ENCODE peak calls at places on chromosomes 2 and 18, in ten cellular contexts. One of them, this sample, is unnamed.

GRCh38 chr2:63058149-63058741 is 7.6 kb downstream of the OTX1 start:
- DNase-seq in GM20000: peak
- DNase-seq in activated T-helper 1 cell treated with Interleukin-2 at 50 U/mL for 16 hours: no peak
- DNase-seq in effector CD4-positive, alpha-beta T cell: no peak
- DNase-seq in effector memory CD8-positive, alpha-beta T cell: no peak
- DNase-seq in GM03348: peak
- DNase-seq in heart left ventricle: no peak
- DNase-seq in anterior cingulate cortex: no peak
- DNase-seq in DMS153: no peak
- DNase-seq in amniotic epithelial cell: no peak
- DNase-seq in this sample: peak

GRCh38 chr2:233656443-233656842 is 15.3 kb upstream of the UGT1A9 start:
- DNase-seq in GM20000: no peak
- DNase-seq in activated T-helper 1 cell treated with Interleukin-2 at 50 U/mL for 16 hours: no peak
- DNase-seq in effector CD4-positive, alpha-beta T cell: no peak
- DNase-seq in effector memory CD8-positive, alpha-beta T cell: no peak
- DNase-seq in GM03348: no peak
- DNase-seq in heart left ventricle: no peak
- DNase-seq in anterior cingulate cortex: no peak
- DNase-seq in DMS153: no peak
- DNase-seq in amniotic epithelial cell: no peak
- DNase-seq in this sample: no peak

GRCh38 chr2:28751956-28752607 is 452 bp downstream of the PPP1CB start:
- DNase-seq in GM20000: peak
- DNase-seq in activated T-helper 1 cell treated with Interleukin-2 at 50 U/mL for 16 hours: peak
- DNase-seq in effector CD4-positive, alpha-beta T cell: peak
- DNase-seq in effector memory CD8-positive, alpha-beta T cell: peak
- DNase-seq in GM03348: peak
- DNase-seq in heart left ventricle: no peak
- DNase-seq in anterior cingulate cortex: peak
- DNase-seq in DMS153: peak
- DNase-seq in amniotic epithelial cell: no peak
- DNase-seq in this sample: peak

GRCh38 chr18:5294618-5295230 is 802 bp downstream of the ZBTB14 start:
- DNase-seq in GM20000: peak
- DNase-seq in activated T-helper 1 cell treated with Interleukin-2 at 50 U/mL for 16 hours: peak
- DNase-seq in effector CD4-positive, alpha-beta T cell: peak
- DNase-seq in effector memory CD8-positive, alpha-beta T cell: peak
- DNase-seq in GM03348: peak
- DNase-seq in heart left ventricle: peak
- DNase-seq in anterior cingulate cortex: peak
- DNase-seq in DMS153: no peak
- DNase-seq in amniotic epithelial cell: peak
- DNase-seq in this sample: peak

GRCh38 chr18:12011199-12011961 is 30.1 kb downstream of the IMPA2 start:
- DNase-seq in GM20000: no peak
- DNase-seq in activated T-helper 1 cell treated with Interleukin-2 at 50 U/mL for 16 hours: no peak
- DNase-seq in effector CD4-positive, alpha-beta T cell: no peak
- DNase-seq in effector memory CD8-positive, alpha-beta T cell: no peak
- DNase-seq in GM03348: no peak
- DNase-seq in heart left ventricle: no peak
- DNase-seq in anterior cingulate cortex: no peak
- DNase-seq in DMS153: no peak
- DNase-seq in amniotic epithelial cell: no peak
- DNase-seq in this sample: no peak

GRCh38 chr2:30679416-30680088 is 127.7 kb downstream of the CAPN13 start:
- DNase-seq in GM20000: no peak
- DNase-seq in activated T-helper 1 cell treated with Interleukin-2 at 50 U/mL for 16 hours: no peak
- DNase-seq in effector CD4-positive, alpha-beta T cell: no peak
- DNase-seq in effector memory CD8-positive, alpha-beta T cell: no peak
- DNase-seq in GM03348: no peak
- DNase-seq in heart left ventricle: no peak
- DNase-seq in anterior cingulate cortex: peak
- DNase-seq in DMS153: peak
- DNase-seq in amniotic epithelial cell: peak
- DNase-seq in this sample: peak

GRCh38 chr18:711330-711692 is 1.1 kb downstream of the ENOSF1 start:
- DNase-seq in GM20000: peak
- DNase-seq in activated T-helper 1 cell treated with Interleukin-2 at 50 U/mL for 16 hours: no peak
- DNase-seq in effector CD4-positive, alpha-beta T cell: no peak
- DNase-seq in effector memory CD8-positive, alpha-beta T cell: no peak
- DNase-seq in GM03348: no peak
- DNase-seq in heart left ventricle: no peak
- DNase-seq in anterior cingulate cortex: no peak
- DNase-seq in DMS153: no peak
- DNase-seq in amniotic epithelial cell: no peak
- DNase-seq in this sample: no peak

GRCh38 chr18:26574958-26575864 is 26.9 kb upstream of the KCTD1 start:
- DNase-seq in GM20000: no peak
- DNase-seq in activated T-helper 1 cell treated with Interleukin-2 at 50 U/mL for 16 hours: no peak
- DNase-seq in effector CD4-positive, alpha-beta T cell: no peak
- DNase-seq in effector memory CD8-positive, alpha-beta T cell: no peak
- DNase-seq in GM03348: peak
- DNase-seq in heart left ventricle: peak
- DNase-seq in anterior cingulate cortex: peak
- DNase-seq in DMS153: no peak
- DNase-seq in amniotic epithelial cell: peak
- DNase-seq in this sample: peak

GRCh38 chr2:64644240-64645013 is 9.3 kb downstream of the SERTAD2 start:
- DNase-seq in GM20000: peak
- DNase-seq in activated T-helper 1 cell treated with Interleukin-2 at 50 U/mL for 16 hours: no peak
- DNase-seq in effector CD4-positive, alpha-beta T cell: no peak
- DNase-seq in effector memory CD8-positive, alpha-beta T cell: peak
- DNase-seq in GM03348: peak
- DNase-seq in heart left ventricle: peak
- DNase-seq in anterior cingulate cortex: peak
- DNase-seq in DMS153: peak
- DNase-seq in amniotic epithelial cell: peak
- DNase-seq in this sample: peak

GRCh38 chr2:159131882-159132281 is 154.6 kb downstream of the WDSUB1 start:
- DNase-seq in GM20000: no peak
- DNase-seq in activated T-helper 1 cell treated with Interleukin-2 at 50 U/mL for 16 hours: no peak
- DNase-seq in effector CD4-positive, alpha-beta T cell: no peak
- DNase-seq in effector memory CD8-positive, alpha-beta T cell: no peak
- DNase-seq in GM03348: peak
- DNase-seq in heart left ventricle: no peak
- DNase-seq in anterior cingulate cortex: no peak
- DNase-seq in DMS153: no peak
- DNase-seq in amniotic epithelial cell: peak
- DNase-seq in this sample: peak

GRCh38 chr2:206004004-206004693 is 81.8 kb downstream of the INO80D start:
- DNase-seq in GM20000: no peak
- DNase-seq in activated T-helper 1 cell treated with Interleukin-2 at 50 U/mL for 16 hours: no peak
- DNase-seq in effector CD4-positive, alpha-beta T cell: no peak
- DNase-seq in effector memory CD8-positive, alpha-beta T cell: no peak
- DNase-seq in GM03348: no peak
- DNase-seq in heart left ventricle: no peak
- DNase-seq in anterior cingulate cortex: no peak
- DNase-seq in DMS153: no peak
- DNase-seq in amniotic epithelial cell: peak
- DNase-seq in this sample: no peak

GRCh38 chr2:239433777-239434396 is 33.1 kb upstream of the HDAC4 start:
- DNase-seq in GM20000: no peak
- DNase-seq in activated T-helper 1 cell treated with Interleukin-2 at 50 U/mL for 16 hours: no peak
- DNase-seq in effector CD4-positive, alpha-beta T cell: no peak
- DNase-seq in effector memory CD8-positive, alpha-beta T cell: no peak
- DNase-seq in GM03348: no peak
- DNase-seq in heart left ventricle: no peak
- DNase-seq in anterior cingulate cortex: no peak
- DNase-seq in DMS153: no peak
- DNase-seq in amniotic epithelial cell: peak
- DNase-seq in this sample: no peak

GRCh38 chr2:122238006-122238559 is 482.6 kb downstream of the TSN start:
- DNase-seq in GM20000: no peak
- DNase-seq in activated T-helper 1 cell treated with Interleukin-2 at 50 U/mL for 16 hours: no peak
- DNase-seq in effector CD4-positive, alpha-beta T cell: no peak
- DNase-seq in effector memory CD8-positive, alpha-beta T cell: no peak
- DNase-seq in GM03348: no peak
- DNase-seq in heart left ventricle: no peak
- DNase-seq in anterior cingulate cortex: no peak
- DNase-seq in DMS153: no peak
- DNase-seq in amniotic epithelial cell: no peak
- DNase-seq in this sample: no peak

GRCh38 chr2:23647563-23647962 is 262.6 kb downstream of the KLHL29 start:
- DNase-seq in GM20000: no peak
- DNase-seq in activated T-helper 1 cell treated with Interleukin-2 at 50 U/mL for 16 hours: no peak
- DNase-seq in effector CD4-positive, alpha-beta T cell: no peak
- DNase-seq in effector memory CD8-positive, alpha-beta T cell: no peak
- DNase-seq in GM03348: no peak
- DNase-seq in heart left ventricle: no peak
- DNase-seq in anterior cingulate cortex: no peak
- DNase-seq in DMS153: no peak
- DNase-seq in amniotic epithelial cell: no peak
- DNase-seq in this sample: no peak

This sample was measured in AG20443.